ENCODE peak calls at places on chromosomes 4 and X, in four cellular contexts. One of them, this sample, is unnamed.

GRCh38 chrX:134990475-134991473 is at the start of gene SMIM10:
- DNase-seq in IMR-90: peak; percentile 79
- DNase-seq in HAP-1: peak; percentile 47
- DNase-seq in HuH-7.5: peak; percentile 12
- DNase-seq in this sample: peak; percentile 80

GRCh38 chrX:46310815-46311497 is 234.3 kb downstream of the ZNF674 start:
- DNase-seq in IMR-90: no peak
- DNase-seq in HuH-7.5: no peak
- DNase-seq in HAP-1: no peak
- DNase-seq in this sample: no peak

GRCh38 chr4:40990202-40990898 is 224.0 kb downstream of the APBB2 start:
- DNase-seq in HAP-1: no peak
- DNase-seq in HuH-7.5: no peak
- DNase-seq in IMR-90: peak; percentile 97
- DNase-seq in this sample: peak; percentile 93

GRCh38 chr4:186010821-186011220 is 58.1 kb upstream of the TLR3 start:
- DNase-seq in IMR-90: no peak
- DNase-seq in HuH-7.5: no peak
- DNase-seq in HAP-1: no peak
- DNase-seq in this sample: no peak

GRCh38 chr4:3683744-3684421 is 82.3 kb upstream of the ADRA2C start:
- DNase-seq in HuH-7.5: no peak
- DNase-seq in IMR-90: no peak
- DNase-seq in HAP-1: no peak
- DNase-seq in this sample: no peak

GRCh38 chr4:11475871-11476270 is 47.2 kb upstream of the HS3ST1 start:
- DNase-seq in IMR-90: no peak
- DNase-seq in HuH-7.5: no peak
- DNase-seq in HAP-1: no peak
- DNase-seq in this sample: no peak

GRCh38 chrX:123432362-123433150 is 248.5 kb downstream of the GRIA3 start:
- DNase-seq in HuH-7.5: no peak
- DNase-seq in HAP-1: no peak
- DNase-seq in IMR-90: no peak
- DNase-seq in this sample: no peak

GRCh38 chr4:128161138-128161537 is 100.0 kb downstream of the LARP1B start:
- DNase-seq in HuH-7.5: no peak
- DNase-seq in HAP-1: no peak
- DNase-seq in IMR-90: no peak
- DNase-seq in this sample: no peak

GRCh38 chrX:119643696-119644095 is 37.5 kb upstream of the NKRF start:
- DNase-seq in HuH-7.5: no peak
- DNase-seq in IMR-90: no peak
- DNase-seq in HAP-1: no peak
- DNase-seq in this sample: no peak

GRCh38 chrX:155880586-155881157 is 473 bp upstream of the VAMP7 start:
- DNase-seq in HAP-1: no peak
- DNase-seq in IMR-90: no peak
- DNase-seq in HuH-7.5: no peak
- DNase-seq in this sample: no peak

GRCh38 chrX:106752101-106752678 is 25.7 kb downstream of the RNF128 start:
- DNase-seq in HAP-1: no peak
- DNase-seq in IMR-90: peak; percentile 7
- DNase-seq in HuH-7.5: no peak
- DNase-seq in this sample: peak; percentile 19

GRCh38 chr4:6221851-6222760 is 21.8 kb upstream of the JAKMIP1 start:
- DNase-seq in HuH-7.5: no peak
- DNase-seq in IMR-90: no peak
- DNase-seq in HAP-1: no peak
- DNase-seq in this sample: peak; percentile 9

GRCh38 chrX:33188286-33188685 is 23.1 kb downstream of the DMD start:
- DNase-seq in HuH-7.5: no peak
- DNase-seq in IMR-90: no peak
- DNase-seq in HAP-1: peak; percentile 33
- DNase-seq in this sample: no peak

This sample was measured in astrocyte of the spinal cord.